ENCODE peak calls at places on chromosomes 7 and 10, in five cellular contexts. One of them, this sample, is unnamed.

GRCh38 chr7:76009672-76010600 is 15.5 kb upstream of the TMEM120A start:
- DNase-seq in MM.1S: no peak
- DNase-seq in NCI-H2081: no peak
- DNase-seq in HEK293T: no peak
- DNase-seq in fibroblast of pulmonary artery: no peak
- DNase-seq in this sample: no peak

GRCh38 chr7:5692845-5693278 is 88.6 kb downstream of the RNF216 start:
- DNase-seq in HEK293T: no peak
- DNase-seq in fibroblast of pulmonary artery: peak; percentile 81
- DNase-seq in MM.1S: no peak
- DNase-seq in NCI-H2081: peak; percentile 85
- DNase-seq in this sample: no peak

GRCh38 chr10:11831520-11831951 is 8.4 kb downstream of the PROSER2 start:
- DNase-seq in MM.1S: no peak
- DNase-seq in NCI-H2081: no peak
- DNase-seq in fibroblast of pulmonary artery: no peak
- DNase-seq in HEK293T: no peak
- DNase-seq in this sample: no peak

GRCh38 chr7:1422512-1423265 is 36.6 kb downstream of the MICALL2 start:
- DNase-seq in MM.1S: no peak
- DNase-seq in NCI-H2081: peak; percentile 96
- DNase-seq in fibroblast of pulmonary artery: no peak
- DNase-seq in HEK293T: no peak
- DNase-seq in this sample: no peak

GRCh38 chr7:154817224-154817896 is 185.6 kb downstream of the PAXIP1 start:
- DNase-seq in HEK293T: no peak
- DNase-seq in NCI-H2081: no peak
- DNase-seq in fibroblast of pulmonary artery: no peak
- DNase-seq in MM.1S: no peak
- DNase-seq in this sample: no peak

GRCh38 chr10:116765549-116766162 is 23.3 kb upstream of the HSPA12A start:
- DNase-seq in fibroblast of pulmonary artery: no peak
- DNase-seq in NCI-H2081: no peak
- DNase-seq in MM.1S: peak; percentile 44
- DNase-seq in HEK293T: peak; percentile 73
- DNase-seq in this sample: peak; percentile 58

GRCh38 chr7:156478486-156478885 is 162.1 kb upstream of the RNF32 start:
- DNase-seq in NCI-H2081: no peak
- DNase-seq in HEK293T: no peak
- DNase-seq in fibroblast of pulmonary artery: no peak
- DNase-seq in MM.1S: no peak
- DNase-seq in this sample: no peak

GRCh38 chr10:43343126-43343525 is 28.3 kb upstream of the FXYD4 start:
- DNase-seq in HEK293T: no peak
- DNase-seq in MM.1S: no peak
- DNase-seq in fibroblast of pulmonary artery: no peak
- DNase-seq in NCI-H2081: no peak
- DNase-seq in this sample: no peak

GRCh38 chr10:132446661-132447445 is 49.9 kb downstream of the PWWP2B start:
- DNase-seq in fibroblast of pulmonary artery: peak; percentile 23
- DNase-seq in MM.1S: peak; percentile 33
- DNase-seq in HEK293T: no peak
- DNase-seq in NCI-H2081: peak; percentile 71
- DNase-seq in this sample: peak; percentile 64

GRCh38 chr7:26278769-26279168 is 12.9 kb upstream of the SNX10 start:
- DNase-seq in fibroblast of pulmonary artery: no peak
- DNase-seq in HEK293T: no peak
- DNase-seq in MM.1S: peak; percentile 46
- DNase-seq in NCI-H2081: peak; percentile 15
- DNase-seq in this sample: no peak

GRCh38 chr10:6170638-6171037 is 32.1 kb upstream of the PFKFB3 start:
- DNase-seq in fibroblast of pulmonary artery: no peak
- DNase-seq in NCI-H2081: no peak
- DNase-seq in HEK293T: no peak
- DNase-seq in MM.1S: no peak
- DNase-seq in this sample: peak; percentile 61

GRCh38 chr7:102985176-102985783 is 72.5 kb downstream of the LRRC17 start:
- DNase-seq in HEK293T: no peak
- DNase-seq in fibroblast of pulmonary artery: peak; percentile 31
- DNase-seq in MM.1S: no peak
- DNase-seq in NCI-H2081: no peak
- DNase-seq in this sample: no peak

GRCh38 chr7:77893813-77894212 is 95.2 kb downstream of the PHTF2 start:
- DNase-seq in fibroblast of pulmonary artery: no peak
- DNase-seq in HEK293T: no peak
- DNase-seq in NCI-H2081: no peak
- DNase-seq in MM.1S: no peak
- DNase-seq in this sample: no peak

GRCh38 chr7:6026917-6027316 is 4.3 kb upstream of the ANKRD61 start:
- DNase-seq in fibroblast of pulmonary artery: no peak
- DNase-seq in MM.1S: no peak
- DNase-seq in HEK293T: no peak
- DNase-seq in NCI-H2081: no peak
- DNase-seq in this sample: no peak

GRCh38 chr7:106369349-106369748 is 84.6 kb upstream of the NAMPT start:
- DNase-seq in HEK293T: no peak
- DNase-seq in NCI-H2081: no peak
- DNase-seq in MM.1S: no peak
- DNase-seq in fibroblast of pulmonary artery: peak; percentile 84
- DNase-seq in this sample: no peak

GRCh38 chr10:110742801-110743200 is 98.7 kb downstream of the RBM20 start:
- DNase-seq in fibroblast of pulmonary artery: no peak
- DNase-seq in HEK293T: no peak
- DNase-seq in NCI-H2081: no peak
- DNase-seq in MM.1S: no peak
- DNase-seq in this sample: no peak

GRCh38 chr7:156041398-156041797 is 229.1 kb upstream of the SHH start:
- DNase-seq in NCI-H2081: no peak
- DNase-seq in MM.1S: no peak
- DNase-seq in fibroblast of pulmonary artery: no peak
- DNase-seq in HEK293T: no peak
- DNase-seq in this sample: no peak

GRCh38 chr7:74604326-74605020 is 53.0 kb upstream of the GTF2I start:
- DNase-seq in HEK293T: no peak
- DNase-seq in MM.1S: no peak
- DNase-seq in fibroblast of pulmonary artery: no peak
- DNase-seq in NCI-H2081: no peak
- DNase-seq in this sample: no peak

GRCh38 chr10:71253981-71254818 is 41.8 kb downstream of the UNC5B start:
- DNase-seq in MM.1S: no peak
- DNase-seq in HEK293T: no peak
- DNase-seq in fibroblast of pulmonary artery: no peak
- DNase-seq in NCI-H2081: peak; percentile 17
- DNase-seq in this sample: no peak

GRCh38 chr10:131249238-131249956 is 62.1 kb downstream of the TCERG1L start:
- DNase-seq in NCI-H2081: peak; percentile 64
- DNase-seq in HEK293T: no peak
- DNase-seq in fibroblast of pulmonary artery: no peak
- DNase-seq in MM.1S: no peak
- DNase-seq in this sample: no peak

GRCh38 chr10:127907411-127908105 is 655 bp downstream of the PTPRE start:
- DNase-seq in NCI-H2081: no peak
- DNase-seq in HEK293T: no peak
- DNase-seq in fibroblast of pulmonary artery: peak; percentile 58
- DNase-seq in MM.1S: no peak
- DNase-seq in this sample: peak; percentile 38

This sample was measured in testis.